ENCODE peak calls at places on chromosomes 6 and 20, in nine cellular contexts. D is HT1080; Y is mucosa of descending colon; X is AG04450; R is stimulated activated CD4-positive, alpha-beta T cell treated with anti-CD3 and anti-CD28 coated beads, Interleukin-12 subunit alpha, Interleukin-12 subunit beta, amount 100 ng/mL, for 4 hours; A is HEK293T; W is neuronal stem cell; M is GOT3; P is fibroblast of the conjunctiva. C is an unnamed sample.

GRCh38 chr6:139539852-139540251 is 165.4 kb upstream of the CITED2 start:
- DNase-seq in D (peak), Y (peak), X (peak), R (no peak), A (no peak), W (no peak), M (peak), P (peak), C (no peak)

GRCh38 chr6:102390541-102390940 is 997.0 kb downstream of the GRIK2 start:
- DNase-seq in D (no peak), Y (no peak), X (no peak), R (no peak), A (no peak), W (no peak), M (no peak), P (no peak), C (no peak)

GRCh38 chr6:100999034-100999597 is 118.0 kb upstream of the ASCC3 start:
- DNase-seq in D (no peak), Y (no peak), X (no peak), R (no peak), A (no peak), W (no peak), M (no peak), P (no peak), C (no peak)

GRCh38 chr6:21836772-21837460 is 243.4 kb downstream of the SOX4 start:
- DNase-seq in D (no peak), Y (no peak), X (no peak), R (no peak), A (no peak), W (no peak), M (no peak), P (no peak), C (no peak)

GRCh38 chr20:50304883-50305635 is 114.4 kb downstream of the CEBPB start:
- DNase-seq in D (no peak), Y (peak), X (peak), R (no peak), A (no peak), W (no peak), M (peak), P (peak), C (no peak)

GRCh38 chr6:110255356-110255755 is 75.1 kb downstream of the CDC40 start:
- DNase-seq in D (peak), Y (no peak), X (no peak), R (no peak), A (peak), W (peak), M (no peak), P (no peak), C (peak)

GRCh38 chr6:17099401-17100059 is 2.3 kb upstream of the STMND1 start:
- DNase-seq in D (no peak), Y (no peak), X (no peak), R (no peak), A (no peak), W (no peak), M (no peak), P (no peak), C (no peak)

GRCh38 chr6:20705741-20706140 is 171.5 kb downstream of the CDKAL1 start:
- DNase-seq in D (no peak), Y (no peak), X (no peak), R (no peak), A (no peak), W (no peak), M (no peak), P (no peak), C (no peak)

GRCh38 chr6:56714273-56714672 is 71.6 kb upstream of the DST start:
- DNase-seq in D (peak), Y (no peak), X (no peak), R (no peak), A (no peak), W (no peak), M (no peak), P (no peak), C (no peak)

GRCh38 chr6:35299674-35300073 is 2.1 kb downstream of the DEF6 start:
- DNase-seq in D (no peak), Y (peak), X (no peak), R (no peak), A (no peak), W (no peak), M (no peak), P (no peak), C (no peak)

GRCh38 chr20:48012401-48012974 is 227.2 kb upstream of the SULF2 start:
- DNase-seq in D (peak), Y (no peak), X (no peak), R (no peak), A (no peak), W (no peak), M (no peak), P (no peak), C (no peak)

GRCh38 chr20:48750941-48751620 is 76.7 kb downstream of the PREX1 start:
- DNase-seq in D (no peak), Y (peak), X (no peak), R (no peak), A (no peak), W (peak), M (no peak), P (no peak), C (peak)

GRCh38 chr20:34220581-34220980 is 20.6 kb upstream of the ASIP start:
- DNase-seq in D (peak), Y (no peak), X (no peak), R (no peak), A (no peak), W (no peak), M (no peak), P (no peak), C (no peak)

GRCh38 chr20:46308258-46309157 is at the start of gene CDH22:
- DNase-seq in D (peak), Y (no peak), X (no peak), R (peak), A (peak), W (peak), M (peak), P (no peak), C (peak)

C was measured in T47D.